ENCODE peak calls at places on chromosome 3, in six cellular contexts. D, W, M, P, X and S are unnamed samples. For H3K27me3 and H3K4me1, the result is how much of the 10 kb centered on the place peaks cover.

GRCh38 chr3:197088370-197088769 is 58.8 kb upstream of the MELTF start:
- DNase-seq in X (no peak), P (no peak), W (no peak), M (no peak), D (no peak), S (no peak)

GRCh38 chr3:197371521-197372075 is 73.2 kb upstream of the DLG1 start:
- DNase-seq in X (no peak), W (no peak), D (no peak), M (no peak), P (no peak), S (no peak)

GRCh38 chr3:187587012-187587544 is 83.1 kb downstream of the SST start:
- DNase-seq in P (peak), W (no peak), D (no peak), M (no peak), X (no peak), S (no peak)

GRCh38 chr3:18080198-18080689 is 337.8 kb upstream of the TBC1D5 start:
- DNase-seq in M (no peak), W (peak), X (no peak), D (no peak), P (no peak), S (no peak)

GRCh38 chr3:69081583-69082262 is 1.6 kb upstream of the UBA3 start:
- DNase-seq in W (no peak), X (no peak), M (no peak), P (peak), D (no peak), S (peak)

GRCh38 chr3:117868766-117869165 is 1159.2 kb downstream of the TUSC7 start:
- DNase-seq in X (no peak), M (no peak), W (peak), P (no peak), D (no peak), S (no peak)

GRCh38 chr3:154749514-154749913 is 319.5 kb upstream of the GPR149 start:
- DNase-seq in M (no peak), D (no peak), W (no peak), X (no peak), P (no peak), S (no peak)

GRCh38 chr3:168025076-168025475 is 70.6 kb downstream of the GOLIM4 start:
- DNase-seq in W (peak), D (no peak), X (no peak), P (no peak), M (no peak), S (no peak)

GRCh38 chr3:149575213-149575961 is 82.4 kb downstream of the WWTR1 start:
- DNase-seq in D (peak), P (peak), W (peak), X (peak), M (no peak), S (no peak)

GRCh38 chr3:147419062-147419701 is 10.0 kb downstream of the ZIC1 start:
- DNase-seq in X (no peak), W (peak), M (no peak), P (peak), D (peak), S (peak)

GRCh38 chr3:16728762-16729745 is 123.8 kb upstream of the DAZL start:
- DNase-seq in D (no peak), X (no peak), W (no peak), M (no peak), P (no peak), S (no peak)

GRCh38 chr3:170726976-170727661 is 141.2 kb upstream of the SLC7A14 start:
- DNase-seq in X (no peak), M (no peak), W (peak), D (no peak), P (no peak), S (no peak)

GRCh38 chr3:36969540-36970432 is 23.1 kb downstream of the EPM2AIP1 start:
- DNase-seq in P (peak), D (no peak), M (no peak), X (no peak), W (peak), S (no peak)

GRCh38 chr3:139906441-139906840 is 28.5 kb upstream of the CLSTN2 start:
- DNase-seq in X (no peak), W (peak), M (no peak), P (peak), D (no peak), S (no peak)

GRCh38 chr3:112357888-112358287 is 24.9 kb downstream of the CD200 start:
- DNase-seq in X (no peak), M (no peak), P (no peak), W (no peak), D (no peak), S (no peak)

GRCh38 chr3:133915685-133916639 is 20.3 kb upstream of the RAB6B start:
- DNase-seq in M (no peak), D (no peak), X (no peak), W (no peak), P (no peak), S (no peak)

GRCh38 chr3:139982404-139982803 is 47.4 kb downstream of the CLSTN2 start:
- DNase-seq in X (no peak), W (no peak), D (no peak), P (peak), M (no peak), S (no peak)

GRCh38 chr3:61547625-61548024 is 13.7 kb upstream of the PTPRG start:
- DNase-seq in X (no peak), W (no peak), P (no peak), M (no peak), D (no peak), S (no peak)

GRCh38 chr3:32143849-32144757 is 37.7 kb downstream of the GPD1L start:
- DNase-seq in P (peak), M (no peak), X (no peak), W (peak), D (no peak), S (peak)

GRCh38 chr3:4425707-4426106 is 41.4 kb downstream of the SUMF1 start:
- DNase-seq in M (no peak), X (no peak), W (no peak), P (no peak), D (no peak), S (no peak)

GRCh38 chr3:65545429-65545828 is 493.3 kb downstream of the MAGI1 start:
- DNase-seq in D (no peak), M (no peak), P (no peak), W (peak), X (no peak), S (no peak)

GRCh38 chr3:153602801-153603200 is 440.8 kb downstream of the RAP2B start:
- DNase-seq in X (no peak), W (no peak), M (no peak), D (no peak), P (no peak), S (no peak)

GRCh38 chr3:187186801-187187421 is 10.4 kb upstream of the RTP1 start:
- DNase-seq in X (peak), M (no peak), D (peak), P (peak), W (peak), S (peak)

GRCh38 chr3:159732172-159733111 is 256.2 kb upstream of the IL12A start:
- DNase-seq in P (peak), X (no peak), W (peak), D (no peak), M (no peak), S (no peak)

GRCh38 chr3:145892869-145893268 is 268.1 kb downstream of the PLOD2 start:
- DNase-seq in D (no peak), W (no peak), M (no peak), X (no peak), P (no peak), S (no peak)

GRCh38 chr3:69423756-69424155 is 37.9 kb upstream of the FRMD4B start:
- DNase-seq in P (no peak), W (peak), X (no peak), M (no peak), D (no peak), S (no peak)

GRCh38 chr3:169818330-169818729 is 5.6 kb upstream of the LRRC34 start:
- DNase-seq in M (no peak), P (no peak), D (no peak), W (no peak), X (no peak), S (no peak)

GRCh38 chr3:163362154-163362553 is 1716.1 kb downstream of the SI start:
- DNase-seq in W (no peak), X (no peak), D (no peak), P (no peak), M (no peak), S (no peak)

GRCh38 chr3:104437891-104438290 is 928.8 kb upstream of the ALCAM start:
- DNase-seq in P (peak), W (peak), X (no peak), D (no peak), M (no peak), S (no peak)

GRCh38 chr3:171329759-171330158 is 130.4 kb downstream of the TNIK start:
- DNase-seq in P (no peak), X (no peak), D (no peak), M (no peak), W (no peak), S (no peak)

GRCh38 chr3:64539451-64540196 is 148.2 kb downstream of the ADAMTS9 start:
- DNase-seq in P (no peak), W (peak), X (no peak), D (peak), M (no peak), S (peak)

GRCh38 chr3:186783070-186783730 is at the start of gene EIF4A2:
- DNase-seq in M (peak), W (peak), P (peak), X (peak), D (peak), S (peak)

GRCh38 chr3:138569090-138569489 is 25.0 kb downstream of the CEP70 start:
- DNase-seq in M (no peak), D (no peak), P (no peak), W (no peak), X (no peak), S (no peak)

GRCh38 chr3:114418724-114419543 is 125.1 kb downstream of the TIGIT start:
- DNase-seq in D (no peak), M (no peak), P (peak), W (peak), X (no peak), S (no peak)

GRCh38 chr3:151015762-151016161 is 43.2 kb upstream of the CLRN1 start:
- DNase-seq in W (no peak), D (no peak), M (no peak), X (no peak), P (no peak), S (no peak)

GRCh38 chr3:171796625-171797264 is 13.5 kb downstream of the PLD1 start:
- DNase-seq in P (no peak), W (no peak), X (no peak), M (no peak), D (no peak), S (no peak)

GRCh38 chr3:114214542-114215341 is 22.6 kb downstream of the ZNF80 start:
- DNase-seq in X (no peak), M (no peak), D (no peak), P (peak), W (no peak), S (no peak)

DNA sequence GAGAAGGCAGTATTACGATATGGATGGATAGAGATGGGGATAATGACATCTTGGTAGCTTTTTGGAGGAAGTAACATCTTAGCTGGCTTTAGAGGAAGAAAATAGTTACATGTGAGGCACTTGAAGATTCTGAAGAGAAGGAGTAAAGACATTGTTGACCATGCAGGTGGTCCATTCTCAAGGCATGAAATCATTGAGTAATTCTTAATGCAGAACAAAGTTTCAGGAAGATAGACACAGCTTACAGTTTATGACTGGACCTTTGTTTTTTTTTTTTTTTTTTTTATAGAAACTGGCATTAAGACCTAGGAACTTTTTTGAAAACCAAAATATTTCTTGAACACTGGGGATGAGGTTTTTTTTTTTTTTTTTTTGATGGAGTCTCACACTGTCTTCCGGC is 28.3 kb downstream of the MBNL1 start:
- DNase-seq in W (no peak), X (no peak), D (no peak), P (no peak), M (no peak), S (no peak)
- H3K27ac ChIP-seq in W (no peak), X (peak), D (peak), P (no peak), M (no peak), S (peak)

GRCh38 chr3:425094-425493 is 228.5 kb downstream of the CHL1 start:
- DNase-seq in X (no peak), W (no peak), P (no peak), M (no peak), D (no peak), S (no peak)

GRCh38 chr3:426056-426455 is 229.5 kb downstream of the CHL1 start:
- DNase-seq in X (no peak), P (peak), D (no peak), M (no peak), W (no peak), S (no peak)

DNA sequence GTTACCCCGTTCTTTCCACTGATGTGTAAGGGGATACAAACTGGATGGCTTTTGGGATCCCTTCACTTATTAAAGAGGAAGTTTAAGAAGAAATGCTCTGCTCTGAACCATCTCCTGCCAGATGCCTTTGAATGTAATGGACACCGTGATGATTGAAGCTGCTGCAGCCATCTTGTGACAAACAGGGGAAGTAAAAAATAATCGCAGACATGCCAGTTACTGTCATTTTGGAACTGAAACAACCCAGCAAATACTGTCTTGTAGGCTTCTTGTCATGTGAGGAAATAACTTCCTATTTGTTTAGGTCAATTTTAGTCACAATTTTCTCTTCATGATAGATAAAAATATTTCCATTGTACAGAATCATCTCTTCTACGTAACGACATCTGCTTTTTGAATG is 224.0 kb downstream of the CHL1 start:
- DNase-seq in X (no peak), P (no peak), D (no peak), M (no peak), W (no peak), S (no peak)
- H3K27me3 ChIP-seq in X (under half), P (under half), D (under half), M (under half), W (under half), S (under half)

GRCh38 chr3:129591932-129592331 is 14.5 kb downstream of the PLXND1 start:
- DNase-seq in X (no peak), D (no peak), M (no peak), P (no peak), W (no peak), S (no peak)
- H3K4me1 ChIP-seq in X (half or more), D (under half), M (half or more), P (under half), W (half or more), S (half or more)

DNA sequence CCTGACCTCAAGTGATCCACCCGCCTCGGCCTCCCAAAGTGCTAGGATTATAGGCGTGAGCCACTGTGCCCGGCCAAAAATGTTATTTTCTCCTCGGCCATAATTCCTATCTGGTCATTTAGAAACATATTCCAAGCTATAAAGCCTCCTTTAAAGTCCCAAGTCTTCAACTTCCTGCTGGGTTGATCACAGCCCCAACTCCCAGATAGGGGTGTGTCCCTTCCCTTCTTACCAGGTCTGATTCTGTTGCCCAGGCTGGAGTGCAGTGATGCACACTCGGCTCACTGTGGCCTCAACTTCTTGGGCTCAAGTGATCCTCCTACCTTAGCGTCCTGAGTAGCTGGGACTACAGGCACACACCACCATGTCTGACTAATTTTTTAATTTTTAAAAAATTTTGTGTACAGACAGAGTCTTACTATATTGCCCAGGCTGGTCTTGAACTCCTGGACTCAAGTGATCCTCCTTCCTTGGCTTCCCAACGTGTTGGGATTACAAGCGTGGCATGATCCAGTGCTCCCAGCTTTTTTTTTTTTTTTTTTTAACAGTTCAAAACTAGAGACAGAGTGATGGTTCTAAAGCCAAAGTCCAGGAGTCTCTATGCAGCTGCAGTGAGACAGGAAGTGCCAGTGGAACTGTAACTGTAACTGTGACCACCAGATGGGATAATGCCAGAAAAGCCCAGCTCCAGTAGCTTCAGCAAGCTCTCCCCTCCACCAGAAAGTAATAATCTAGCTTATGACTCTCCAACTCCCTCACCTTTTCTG is 8.2 kb upstream of the PRKAR2A start:
- DNase-seq in P (no peak), M (no peak), X (peak), W (no peak), D (no peak), S (no peak)
- H3K27ac ChIP-seq in P (no peak), M (no peak), X (no peak), W (no peak), D (peak), S (no peak)

GRCh38 chr3:157279237-157279636 is 119.3 kb upstream of the CCNL1 start:
- DNase-seq in P (no peak), W (no peak), X (no peak), D (no peak), M (no peak), S (no peak)
- H3K27me3 ChIP-seq in P (under half), W (under half), X (under half), D (under half), M (under half), S (under half)